ENCODE peak calls at places on chromosomes 1 and 21, in ten cellular contexts. C is 8988T, M is caudate nucleus, Z is HT1080, N is skeletal muscle cell, L is prostate gland, T is NCI-H2081, D is iris pigment epithelial cell, O is NCI-H1436, E is AG08396. F is an unnamed sample.

GRCh38 chr21:14533555-14534400 is 12.3 kb downstream of the SAMSN1 start:
- DNase-seq in C (peak), M (no peak), Z (peak), N (peak), L (no peak), T (no peak), D (peak), O (no peak), E (no peak), F (no peak)

GRCh38 chr1:84969489-84970250 is 27.2 kb downstream of the MCOLN2 start:
- DNase-seq in C (no peak), M (no peak), Z (no peak), N (no peak), L (no peak), T (no peak), D (no peak), O (no peak), E (no peak), F (no peak)

GRCh38 chr1:7171574-7171973 is 386.3 kb downstream of the CAMTA1 start:
- DNase-seq in C (no peak), M (no peak), Z (no peak), N (no peak), L (no peak), T (no peak), D (no peak), O (no peak), E (no peak), F (no peak)

GRCh38 chr1:40936878-40937484 is 42.5 kb upstream of the CTPS1 start:
- DNase-seq in C (no peak), M (no peak), Z (no peak), N (peak), L (no peak), T (no peak), D (peak), O (no peak), E (peak), F (no peak)

GRCh38 chr1:56816909-56817308 is 2.3 kb downstream of the FYB2 start:
- DNase-seq in C (no peak), M (no peak), Z (no peak), N (peak), L (no peak), T (no peak), D (no peak), O (no peak), E (no peak), F (no peak)

GRCh38 chr1:31413405-31414005 is 492 bp downstream of the SERINC2 start:
- DNase-seq in C (peak), M (no peak), Z (peak), N (no peak), L (peak), T (peak), D (no peak), O (no peak), E (peak), F (no peak)

GRCh38 chr1:70685300-70686286 is 274.5 kb downstream of the CTH start:
- DNase-seq in C (peak), M (no peak), Z (peak), N (peak), L (peak), T (peak), D (peak), O (peak), E (peak), F (peak)

GRCh38 chr1:23422313-23422877 is 2.2 kb downstream of the TCEA3 start:
- DNase-seq in C (no peak), M (no peak), Z (peak), N (peak), L (peak), T (no peak), D (peak), O (no peak), E (peak), F (no peak)

GRCh38 chr1:21732664-21733063 is 50.3 kb downstream of the USP48 start:
- DNase-seq in C (no peak), M (no peak), Z (no peak), N (no peak), L (no peak), T (no peak), D (no peak), O (no peak), E (no peak), F (no peak)

GRCh38 chr1:112344754-112345423 is 51.1 kb upstream of the CTTNBP2NL start:
- DNase-seq in C (no peak), M (no peak), Z (peak), N (no peak), L (no peak), T (no peak), D (no peak), O (no peak), E (no peak), F (no peak)

F was measured in NAMALWA.